ENCODE peak calls at places on chromosomes 5 and 9, in eight cellular contexts. Y is sciatic nerve; J is activated CD4-positive, alpha-beta T cell treated with anti-CD3 and anti-CD28 coated beads, Interleukin-2, amount 50 U/mL, for 4 hours; G is esophagus squamous epithelium; C is H4; Q is substantia nigra; D is activated T-cell treated with anti-CD3 and anti-CD28 coated beads for 24 hours; H is lower leg skin. W is an unnamed sample.
A peak's percentile ranks its signal among the peaks of the same experiment; 100 is the strongest.

GRCh38 chr5:134732819-134733218 is 5.5 kb upstream of the CAMLG start:
- DNase-seq in C (no peak), Y (no peak), Q (no peak), H (no peak), D (no peak), J (no peak), G (no peak), W (no peak)

GRCh38 chr5:74953961-74954720 is 88.0 kb upstream of the FAM169A start:
- DNase-seq in C (peak; percentile 16), D (no peak), Q (no peak), J (no peak), H (no peak), Y (no peak), G (no peak), W (no peak)

GRCh38 chr9:89097219-89097618 is 81.4 kb downstream of the SHC3 start:
- DNase-seq in J (no peak), D (no peak), C (no peak), H (no peak), Q (no peak), Y (no peak), G (no peak), W (no peak)

GRCh38 chr9:114291064-114291474 is 31.8 kb upstream of the ORM1 start:
- DNase-seq in H (peak; percentile 62), G (peak; percentile 11), C (peak; percentile 39), J (peak; percentile 55), Y (peak; percentile 88), D (peak; percentile 51), Q (peak; percentile 79), W (peak; percentile 82)

GRCh38 chr5:168188182-168188581 is 103.3 kb upstream of the WWC1 start:
- DNase-seq in Q (no peak), G (no peak), H (no peak), J (no peak), Y (no peak), C (no peak), D (no peak), W (no peak)

GRCh38 chr5:138748630-138749081 is 4.6 kb upstream of the CTNNA1 start:
- DNase-seq in Y (no peak), H (no peak), G (no peak), C (no peak), Q (no peak), D (no peak), J (no peak), W (peak; percentile 84)

GRCh38 chr9:119938871-119939270 is 569.6 kb upstream of the BRINP1 start:
- DNase-seq in D (no peak), G (no peak), C (no peak), H (no peak), J (no peak), Q (no peak), Y (no peak), W (no peak)

GRCh38 chr9:37327553-37327952 is 94.9 kb upstream of the GRHPR start:
- DNase-seq in Y (no peak), G (no peak), D (no peak), Q (no peak), C (no peak), H (no peak), J (no peak), W (no peak)

GRCh38 chr5:77356740-77357139 is 135.4 kb downstream of the WDR41 start:
- DNase-seq in C (peak; percentile 13), H (no peak), G (no peak), Q (no peak), Y (no peak), D (peak; percentile 10), J (no peak), W (no peak)

GRCh38 chr5:171432581-171433351 is 13.3 kb downstream of the FGF18 start:
- DNase-seq in Y (no peak), G (no peak), D (no peak), H (no peak), Q (no peak), C (no peak), J (no peak), W (no peak)

GRCh38 chr9:110918316-110919054 is 119.8 kb downstream of the LPAR1 start:
- DNase-seq in C (peak; percentile 87), Q (no peak), J (no peak), G (no peak), H (no peak), Y (no peak), D (no peak), W (no peak)

GRCh38 chr5:141636413-141637265 is at the start of the genes HDAC3 and RELL2:
- DNase-seq in J (peak; percentile 90), D (peak; percentile 91), C (peak; percentile 78), Q (peak; percentile 97), G (peak; percentile 66), Y (peak; percentile 98), H (peak; percentile 90), W (peak; percentile 89)

GRCh38 chr9:21031091-21031817 is at the start of gene HACD4:
- DNase-seq in G (peak; percentile 8), J (peak; percentile 43), Q (peak; percentile 57), Y (peak; percentile 74), H (peak; percentile 51), D (peak; percentile 39), C (no peak), W (no peak)

GRCh38 chr5:79857692-79858091 is 133.4 kb downstream of the MTX3 start:
- DNase-seq in G (no peak), D (no peak), Y (no peak), J (no peak), Q (no peak), H (no peak), C (no peak), W (no peak)

GRCh38 chr9:120985759-120986353 is 59.3 kb upstream of the TRAF1 start:
- DNase-seq in D (no peak), G (no peak), Q (no peak), J (no peak), H (no peak), C (peak; percentile 42), Y (no peak), W (no peak)

GRCh38 chr5:127652952-127653611 is 4.2 kb downstream of the CTXN3 start:
- DNase-seq in Y (no peak), H (no peak), C (no peak), J (no peak), D (no peak), G (no peak), Q (no peak), W (no peak)

GRCh38 chr5:141637266-141637692 is 482 bp downstream of the RELL2 start:
- DNase-seq in Q (peak; percentile 62), H (no peak), J (peak; percentile 40), G (no peak), C (no peak), Y (no peak), D (peak; percentile 51), W (no peak)

GRCh38 chr9:114246558-114246957 is 76.3 kb upstream of the ORM1 start:
- DNase-seq in G (no peak), Q (no peak), Y (no peak), C (no peak), J (no peak), D (no peak), H (no peak), W (no peak)

GRCh38 chr9:91843623-91844111 is 106.4 kb downstream of the ROR2 start:
- DNase-seq in D (no peak), Y (peak; percentile 55), Q (no peak), J (no peak), H (no peak), G (no peak), C (no peak), W (peak; percentile 69)

GRCh38 chr5:134568761-134569725 is 43.6 kb downstream of the JADE2 start:
- DNase-seq in C (peak; percentile 58), Y (peak; percentile 90), J (no peak), H (peak; percentile 51), D (no peak), G (no peak), Q (peak; percentile 85), W (peak; percentile 86)

GRCh38 chr5:140429724-140430123 is 28.1 kb downstream of the ANKHD1 start:
- DNase-seq in H (no peak), G (no peak), Q (no peak), D (no peak), Y (no peak), C (no peak), J (no peak), W (no peak)

GRCh38 chr5:68189613-68190012 is 25.9 kb upstream of the PIK3R1 start:
- DNase-seq in Y (no peak), C (no peak), J (no peak), H (no peak), G (no peak), Q (no peak), D (no peak), W (no peak)

GRCh38 chr9:35570709-35571108 is 34.4 kb upstream of the TESK1 start:
- DNase-seq in H (no peak), G (no peak), D (peak; percentile 32), Y (no peak), J (no peak), Q (no peak), C (no peak), W (no peak)

GRCh38 chr5:119161430-119161829 is 90.5 kb downstream of the DMXL1 start:
- DNase-seq in H (no peak), Q (no peak), C (no peak), J (no peak), Y (no peak), G (no peak), D (no peak), W (no peak)

GRCh38 chr5:36378551-36378950 is 76.8 kb upstream of the RANBP3L start:
- DNase-seq in Q (no peak), Y (no peak), D (no peak), C (no peak), H (no peak), J (no peak), G (no peak), W (no peak)

GRCh38 chr5:1298723-1299510 is 4.0 kb upstream of the TERT start:
- DNase-seq in D (no peak), Y (no peak), J (no peak), C (no peak), H (no peak), Q (no peak), G (no peak), W (no peak)

GRCh38 chr5:14142856-14143508 is at the start of gene TRIO:
- DNase-seq in Y (peak; percentile 97), J (peak; percentile 60), G (peak; percentile 41), H (peak; percentile 90), D (peak; percentile 73), C (peak; percentile 91), Q (peak; percentile 92), W (peak; percentile 91)

GRCh38 chr9:631596-631995 is 209.9 kb upstream of the DMRT1 start:
- DNase-seq in J (no peak), Q (no peak), G (no peak), C (no peak), D (no peak), H (no peak), Y (no peak), W (no peak)

GRCh38 chr9:136665704-136666363 is 3.1 kb downstream of the EGFL7 start:
- DNase-seq in H (no peak), C (no peak), Q (no peak), Y (no peak), D (peak; percentile 15), G (no peak), J (no peak), W (no peak)

GRCh38 chr9:91682806-91683205 is 259.2 kb upstream of the NFIL3 start:
- DNase-seq in J (no peak), Y (no peak), G (no peak), Q (no peak), C (no peak), H (no peak), D (no peak), W (peak; percentile 56)

GRCh38 chr5:172114875-172115422 is 73.1 kb downstream of the STK10 start:
- DNase-seq in Q (no peak), D (peak; percentile 67), H (no peak), C (no peak), J (peak; percentile 68), G (peak; percentile 37), Y (peak; percentile 68), W (no peak)

GRCh38 chr9:81535542-81536241 is 153.7 kb downstream of the TLE1 start:
- DNase-seq in C (no peak), Y (no peak), J (no peak), H (no peak), D (no peak), G (no peak), Q (no peak), W (no peak)

GRCh38 chr5:16568875-16569580 is 47.8 kb downstream of the RETREG1 start:
- DNase-seq in C (no peak), Q (peak; percentile 86), D (no peak), J (no peak), Y (peak; percentile 82), H (peak; percentile 46), G (no peak), W (no peak)

GRCh38 chr5:170006016-170006415 is 25.7 kb upstream of the INSYN2B start:
- DNase-seq in H (no peak), Y (no peak), D (no peak), G (no peak), Q (no peak), C (peak; percentile 64), J (no peak), W (no peak)